ENCODE peak calls at places on chromosomes 13 and 19, in seven cellular contexts. J, B, T, I, Q, N and K are unnamed samples.

GRCh38 chr13:43544011-43544410 is 242.8 kb downstream of the ENOX1 start:
- DNase-seq in I (no peak), T (no peak), Q (no peak), B (no peak), N (peak), J (peak), K (no peak)

GRCh38 chr19:54481326-54481930 is 8.3 kb upstream of the CDC42EP5 start:
- DNase-seq in Q (peak), N (peak), B (no peak), J (peak), I (no peak), T (peak), K (peak)

GRCh38 chr19:3463959-3464796 is 16.1 kb downstream of the SMIM24 start:
- DNase-seq in J (no peak), T (no peak), Q (no peak), I (no peak), B (no peak), N (no peak), K (no peak)

GRCh38 chr13:36362251-36362650 is 16.1 kb upstream of the SPART start:
- DNase-seq in Q (no peak), I (no peak), B (no peak), J (peak), N (peak), T (no peak), K (no peak)

GRCh38 chr13:43732726-43733125 is 54.0 kb downstream of the ENOX1 start:
- DNase-seq in T (no peak), N (no peak), I (no peak), Q (no peak), B (no peak), J (no peak), K (no peak)

GRCh38 chr13:112575680-112576079 is 12.3 kb downstream of the TUBGCP3 start:
- DNase-seq in J (peak), I (no peak), B (no peak), Q (no peak), N (peak), T (no peak), K (no peak)

GRCh38 chr13:51663980-51664957 is 80.0 kb downstream of the WDFY2 start:
- DNase-seq in N (no peak), B (no peak), I (no peak), J (no peak), Q (no peak), T (no peak), K (no peak)

GRCh38 chr19:54138777-54139256 is 1.3 kb downstream of the CNOT3 start:
- DNase-seq in T (no peak), I (no peak), N (no peak), B (no peak), J (no peak), Q (peak), K (no peak)

GRCh38 chr13:58318495-58319167 is 687.1 kb downstream of the PCDH17 start:
- DNase-seq in Q (no peak), B (no peak), T (no peak), J (no peak), N (no peak), I (no peak), K (no peak)

GRCh38 chr13:75978815-75979214 is 342.7 kb downstream of the LMO7 start:
- DNase-seq in B (no peak), N (no peak), T (no peak), I (no peak), Q (no peak), J (no peak), K (no peak)

GRCh38 chr19:2554856-2555255 is 78.9 kb downstream of the GADD45B start:
- DNase-seq in J (peak), B (no peak), Q (no peak), T (no peak), I (no peak), N (peak), K (no peak)

GRCh38 chr19:58460039-58460438 is 6.8 kb upstream of the ZNF324 start:
- DNase-seq in N (no peak), T (no peak), I (no peak), J (no peak), B (no peak), Q (no peak), K (no peak)

GRCh38 chr19:42316223-42317211 is 3.4 kb downstream of the TMEM145 start:
- DNase-seq in J (peak), N (peak), Q (no peak), B (peak), T (no peak), I (peak), K (no peak)

GRCh38 chr19:35937345-35938281 is 1.4 kb downstream of the LRFN3 start:
- DNase-seq in Q (no peak), J (no peak), B (no peak), N (no peak), T (no peak), I (no peak), K (no peak)